ENCODE peak calls at places on chromosomes 4 and X, in five cellular contexts. X, D, Q, I and Z are unnamed samples.

GRCh38 chrX:39907964-39908616 is 189.7 kb downstream of the BCOR start:
- DNase-seq in D (peak), I (peak), X (no peak), Q (no peak), Z (peak)

GRCh38 chrX:29922607-29923006 is 292.8 kb upstream of the MAGEB2 start:
- DNase-seq in D (no peak), X (no peak), Q (no peak), I (no peak), Z (no peak)

GRCh38 chr4:8435656-8436121 is 4.8 kb downstream of the ACOX3 start:
- DNase-seq in X (no peak), I (no peak), Q (peak), D (no peak), Z (no peak)

GRCh38 chr4:152102184-152103000 is 341.6 kb upstream of the GATB start:
- DNase-seq in D (peak), Q (no peak), I (no peak), X (no peak), Z (no peak)

GRCh38 chr4:41428941-41429669 is 108.9 kb upstream of the LIMCH1 start:
- DNase-seq in Q (no peak), X (no peak), D (no peak), I (no peak), Z (no peak)

GRCh38 chrX:30865020-30865419 is 24.0 kb downstream of the TAB3 start:
- DNase-seq in X (peak), D (peak), Q (peak), I (no peak), Z (no peak)

GRCh38 chr4:147981305-147981704 is 249.4 kb downstream of the ARHGAP10 start:
- DNase-seq in Q (no peak), I (no peak), X (no peak), D (peak), Z (no peak)

GRCh38 chrX:103734125-103734760 is 23.5 kb downstream of the TMEM31 start:
- DNase-seq in Q (no peak), X (no peak), I (no peak), D (peak), Z (no peak)

GRCh38 chrX:38189431-38190128 is 31.1 kb downstream of the SRPX start:
- DNase-seq in X (no peak), Q (no peak), D (no peak), I (no peak), Z (no peak)

GRCh38 chr4:164012396-164013027 is 518.0 kb downstream of the TMA16 start:
- DNase-seq in X (peak), Q (peak), D (no peak), I (no peak), Z (no peak)

GRCh38 chrX:130577431-130577830 is 175.6 kb downstream of the RBMX2 start:
- DNase-seq in X (no peak), Q (no peak), D (no peak), I (no peak), Z (no peak)

GRCh38 chr4:173935622-173936405 is 347.7 kb downstream of the FBXO8 start:
- DNase-seq in D (no peak), X (no peak), I (no peak), Q (no peak), Z (no peak)

GRCh38 chrX:47361538-47362511 is 8.6 kb upstream of the ZNF157 start:
- DNase-seq in I (peak), X (peak), Q (peak), D (peak), Z (peak)

GRCh38 chrX:101550825-101551767 is 749 bp downstream of the ARMCX1 start:
- DNase-seq in I (peak), X (no peak), D (peak), Q (no peak), Z (peak)

GRCh38 chr4:37715889-37716402 is 29.8 kb upstream of the RELL1 start:
- DNase-seq in Q (peak), X (no peak), I (no peak), D (no peak), Z (no peak)

GRCh38 chr4:147730333-147730732 is 1.6 kb upstream of the ARHGAP10 start:
- DNase-seq in I (no peak), X (no peak), Q (no peak), D (no peak), Z (no peak)

GRCh38 chr4:151152033-151152432 is 52.6 kb downstream of the RPS3A start:
- DNase-seq in Q (no peak), X (no peak), I (no peak), D (no peak), Z (no peak)

GRCh38 chrX:16638533-16638932 is 11.4 kb upstream of the S100G start:
- DNase-seq in I (no peak), Q (no peak), D (peak), X (no peak), Z (no peak)

GRCh38 chr4:45578874-45579273 is 545.0 kb downstream of the GABRG1 start:
- DNase-seq in X (no peak), D (no peak), I (no peak), Q (no peak), Z (no peak)

GRCh38 chr4:2252530-2252924 is 9.4 kb downstream of the MXD4 start:
- DNase-seq in Q (no peak), I (peak), D (no peak), X (no peak), Z (no peak)

GRCh38 chr4:152943673-152944072 is 7.5 kb downstream of the FHDC1 start:
- DNase-seq in I (no peak), D (peak), X (no peak), Q (no peak), Z (no peak)